ENCODE peak calls at places on chromosome 1, in nine cellular contexts. One of them, this sample, is unnamed.

GRCh38 chr1:183069562-183070216 is 46.5 kb downstream of the LAMC1 start:
- DNase-seq in CD8-positive, alpha-beta memory T cell: no peak
- DNase-seq in IMR-90: no peak
- DNase-seq in effector memory CD8-positive, alpha-beta T cell: no peak
- DNase-seq in stimulated activated CD8-positive, alpha-beta memory T cell treated with anti-CD3 and anti-CD28 coated beads, Interleukin-2, amount 100 ng/mL, for 1 hour: no peak
- DNase-seq in GM06990: no peak
- DNase-seq in left colon: no peak
- DNase-seq in activated T-cell treated with anti-CD3 and anti-CD28 coated beads for 1 hour: no peak
- DNase-seq in lower lobe of right lung: peak
- DNase-seq in this sample: no peak

GRCh38 chr1:208312706-208313105 is 68.5 kb upstream of the PLXNA2 start:
- DNase-seq in CD8-positive, alpha-beta memory T cell: no peak
- DNase-seq in IMR-90: no peak
- DNase-seq in effector memory CD8-positive, alpha-beta T cell: no peak
- DNase-seq in stimulated activated CD8-positive, alpha-beta memory T cell treated with anti-CD3 and anti-CD28 coated beads, Interleukin-2, amount 100 ng/mL, for 1 hour: no peak
- DNase-seq in GM06990: no peak
- DNase-seq in left colon: no peak
- DNase-seq in activated T-cell treated with anti-CD3 and anti-CD28 coated beads for 1 hour: no peak
- DNase-seq in lower lobe of right lung: no peak
- DNase-seq in this sample: no peak

GRCh38 chr1:28127617-28128257 is 39.3 kb upstream of the EYA3 start:
- DNase-seq in CD8-positive, alpha-beta memory T cell: no peak
- DNase-seq in IMR-90: no peak
- DNase-seq in effector memory CD8-positive, alpha-beta T cell: no peak
- DNase-seq in stimulated activated CD8-positive, alpha-beta memory T cell treated with anti-CD3 and anti-CD28 coated beads, Interleukin-2, amount 100 ng/mL, for 1 hour: no peak
- DNase-seq in GM06990: peak
- DNase-seq in left colon: no peak
- DNase-seq in activated T-cell treated with anti-CD3 and anti-CD28 coated beads for 1 hour: no peak
- DNase-seq in lower lobe of right lung: no peak
- DNase-seq in this sample: no peak

GRCh38 chr1:240194120-240194519 is 102.4 kb downstream of the FMN2 start:
- DNase-seq in CD8-positive, alpha-beta memory T cell: no peak
- DNase-seq in IMR-90: peak
- DNase-seq in effector memory CD8-positive, alpha-beta T cell: no peak
- DNase-seq in stimulated activated CD8-positive, alpha-beta memory T cell treated with anti-CD3 and anti-CD28 coated beads, Interleukin-2, amount 100 ng/mL, for 1 hour: no peak
- DNase-seq in GM06990: no peak
- DNase-seq in left colon: peak
- DNase-seq in activated T-cell treated with anti-CD3 and anti-CD28 coated beads for 1 hour: no peak
- DNase-seq in lower lobe of right lung: no peak
- DNase-seq in this sample: no peak

GRCh38 chr1:2632561-2633361 is at the start of gene MMEL1:
- DNase-seq in CD8-positive, alpha-beta memory T cell: no peak
- DNase-seq in IMR-90: no peak
- DNase-seq in effector memory CD8-positive, alpha-beta T cell: no peak
- DNase-seq in stimulated activated CD8-positive, alpha-beta memory T cell treated with anti-CD3 and anti-CD28 coated beads, Interleukin-2, amount 100 ng/mL, for 1 hour: no peak
- DNase-seq in GM06990: no peak
- DNase-seq in left colon: peak
- DNase-seq in activated T-cell treated with anti-CD3 and anti-CD28 coated beads for 1 hour: no peak
- DNase-seq in lower lobe of right lung: no peak
- DNase-seq in this sample: no peak

GRCh38 chr1:155008015-155008941 is 5.7 kb downstream of the ZBTB7B start:
- DNase-seq in CD8-positive, alpha-beta memory T cell: no peak
- DNase-seq in IMR-90: no peak
- DNase-seq in effector memory CD8-positive, alpha-beta T cell: no peak
- DNase-seq in stimulated activated CD8-positive, alpha-beta memory T cell treated with anti-CD3 and anti-CD28 coated beads, Interleukin-2, amount 100 ng/mL, for 1 hour: no peak
- DNase-seq in GM06990: no peak
- DNase-seq in left colon: peak
- DNase-seq in activated T-cell treated with anti-CD3 and anti-CD28 coated beads for 1 hour: no peak
- DNase-seq in lower lobe of right lung: no peak
- DNase-seq in this sample: no peak

GRCh38 chr1:92663769-92664168 is 121.1 kb downstream of the EVI5 start:
- DNase-seq in CD8-positive, alpha-beta memory T cell: no peak
- DNase-seq in IMR-90: no peak
- DNase-seq in effector memory CD8-positive, alpha-beta T cell: no peak
- DNase-seq in stimulated activated CD8-positive, alpha-beta memory T cell treated with anti-CD3 and anti-CD28 coated beads, Interleukin-2, amount 100 ng/mL, for 1 hour: no peak
- DNase-seq in GM06990: no peak
- DNase-seq in left colon: no peak
- DNase-seq in activated T-cell treated with anti-CD3 and anti-CD28 coated beads for 1 hour: no peak
- DNase-seq in lower lobe of right lung: no peak
- DNase-seq in this sample: no peak

GRCh38 chr1:54163573-54163972 is 10.8 kb upstream of the CDCP2 start:
- DNase-seq in CD8-positive, alpha-beta memory T cell: no peak
- DNase-seq in IMR-90: no peak
- DNase-seq in effector memory CD8-positive, alpha-beta T cell: no peak
- DNase-seq in stimulated activated CD8-positive, alpha-beta memory T cell treated with anti-CD3 and anti-CD28 coated beads, Interleukin-2, amount 100 ng/mL, for 1 hour: no peak
- DNase-seq in GM06990: no peak
- DNase-seq in left colon: peak
- DNase-seq in activated T-cell treated with anti-CD3 and anti-CD28 coated beads for 1 hour: no peak
- DNase-seq in lower lobe of right lung: no peak
- DNase-seq in this sample: no peak

GRCh38 chr1:110765640-110766335 is 91.0 kb upstream of the KCNA3 start:
- DNase-seq in CD8-positive, alpha-beta memory T cell: peak
- DNase-seq in IMR-90: peak
- DNase-seq in effector memory CD8-positive, alpha-beta T cell: peak
- DNase-seq in stimulated activated CD8-positive, alpha-beta memory T cell treated with anti-CD3 and anti-CD28 coated beads, Interleukin-2, amount 100 ng/mL, for 1 hour: peak
- DNase-seq in GM06990: no peak
- DNase-seq in left colon: no peak
- DNase-seq in activated T-cell treated with anti-CD3 and anti-CD28 coated beads for 1 hour: peak
- DNase-seq in lower lobe of right lung: no peak
- DNase-seq in this sample: peak

GRCh38 chr1:26350701-26351590 is 3.0 kb downstream of the CRYBG2 start:
- DNase-seq in CD8-positive, alpha-beta memory T cell: no peak
- DNase-seq in IMR-90: peak
- DNase-seq in effector memory CD8-positive, alpha-beta T cell: no peak
- DNase-seq in stimulated activated CD8-positive, alpha-beta memory T cell treated with anti-CD3 and anti-CD28 coated beads, Interleukin-2, amount 100 ng/mL, for 1 hour: no peak
- DNase-seq in GM06990: no peak
- DNase-seq in left colon: peak
- DNase-seq in activated T-cell treated with anti-CD3 and anti-CD28 coated beads for 1 hour: no peak
- DNase-seq in lower lobe of right lung: no peak
- DNase-seq in this sample: no peak

GRCh38 chr1:89125571-89126233 is at the start of gene GBP2:
- DNase-seq in CD8-positive, alpha-beta memory T cell: no peak
- DNase-seq in IMR-90: peak
- DNase-seq in effector memory CD8-positive, alpha-beta T cell: no peak
- DNase-seq in stimulated activated CD8-positive, alpha-beta memory T cell treated with anti-CD3 and anti-CD28 coated beads, Interleukin-2, amount 100 ng/mL, for 1 hour: no peak
- DNase-seq in GM06990: peak
- DNase-seq in left colon: peak
- DNase-seq in activated T-cell treated with anti-CD3 and anti-CD28 coated beads for 1 hour: no peak
- DNase-seq in lower lobe of right lung: no peak
- DNase-seq in this sample: peak

GRCh38 chr1:183812686-183813569 is 8.0 kb downstream of the RGL1 start:
- DNase-seq in CD8-positive, alpha-beta memory T cell: no peak
- DNase-seq in IMR-90: peak
- DNase-seq in effector memory CD8-positive, alpha-beta T cell: no peak
- DNase-seq in stimulated activated CD8-positive, alpha-beta memory T cell treated with anti-CD3 and anti-CD28 coated beads, Interleukin-2, amount 100 ng/mL, for 1 hour: no peak
- DNase-seq in GM06990: no peak
- DNase-seq in left colon: no peak
- DNase-seq in activated T-cell treated with anti-CD3 and anti-CD28 coated beads for 1 hour: no peak
- DNase-seq in lower lobe of right lung: no peak
- DNase-seq in this sample: peak

GRCh38 chr1:60427194-60427593 is 353.6 kb upstream of the C1orf87 start:
- DNase-seq in CD8-positive, alpha-beta memory T cell: no peak
- DNase-seq in IMR-90: no peak
- DNase-seq in effector memory CD8-positive, alpha-beta T cell: no peak
- DNase-seq in stimulated activated CD8-positive, alpha-beta memory T cell treated with anti-CD3 and anti-CD28 coated beads, Interleukin-2, amount 100 ng/mL, for 1 hour: no peak
- DNase-seq in GM06990: no peak
- DNase-seq in left colon: no peak
- DNase-seq in activated T-cell treated with anti-CD3 and anti-CD28 coated beads for 1 hour: no peak
- DNase-seq in lower lobe of right lung: no peak
- DNase-seq in this sample: peak

GRCh38 chr1:44645466-44646244 is 28.6 kb downstream of the TMEM53 start:
- DNase-seq in CD8-positive, alpha-beta memory T cell: no peak
- DNase-seq in IMR-90: peak
- DNase-seq in effector memory CD8-positive, alpha-beta T cell: no peak
- DNase-seq in stimulated activated CD8-positive, alpha-beta memory T cell treated with anti-CD3 and anti-CD28 coated beads, Interleukin-2, amount 100 ng/mL, for 1 hour: no peak
- DNase-seq in GM06990: no peak
- DNase-seq in left colon: peak
- DNase-seq in activated T-cell treated with anti-CD3 and anti-CD28 coated beads for 1 hour: no peak
- DNase-seq in lower lobe of right lung: no peak
- DNase-seq in this sample: no peak

This sample was measured in brain microvascular endothelial cell.